ENCODE peak calls at places on chromosomes 3 and 15, in nine cellular contexts. Z is endodermal cell; I is tibial artery; D is CD4-positive, alpha-beta T cell; L is coronary artery; W is adrenal gland; F is psoas muscle; V is H9; M is PC-3. T is an unnamed sample.

GRCh38 chr15:70347766-70348558 is 250.2 kb upstream of the TLE3 start:
- DNase-seq in Z (no peak), I (no peak), D (no peak), L (peak; percentile 50), W (no peak), F (no peak), V (no peak), M (no peak), T (no peak)

GRCh38 chr3:64459711-64460110 is 228.1 kb downstream of the ADAMTS9 start:
- DNase-seq in Z (no peak), I (no peak), D (no peak), L (no peak), W (no peak), F (no peak), V (no peak), M (no peak), T (no peak)

GRCh38 chr15:26015516-26015915 is 152.4 kb upstream of the ATP10A start:
- DNase-seq in Z (no peak), I (no peak), D (no peak), L (no peak), W (no peak), F (no peak), V (no peak), M (no peak), T (no peak)

GRCh38 chr15:70563561-70564095 is 199.7 kb downstream of the UACA start:
- DNase-seq in Z (peak; percentile 38), I (peak; percentile 49), D (no peak), L (peak; percentile 43), W (no peak), F (no peak), V (peak; percentile 27), M (no peak), T (no peak)

GRCh38 chr3:98914210-98915080 is 12.9 kb upstream of the DCBLD2 start:
- DNase-seq in Z (no peak), I (no peak), D (no peak), L (no peak), W (peak; percentile 49), F (no peak), V (no peak), M (peak; percentile 93), T (no peak)

GRCh38 chr3:114344492-114344891 is 50.7 kb downstream of the TIGIT start:
- DNase-seq in Z (no peak), I (no peak), D (no peak), L (no peak), W (no peak), F (no peak), V (no peak), M (no peak), T (no peak)

GRCh38 chr3:151976211-151977050 is 103.0 kb downstream of the SUCNR1 start:
- DNase-seq in Z (no peak), I (no peak), D (no peak), L (no peak), W (no peak), F (no peak), V (no peak), M (peak; percentile 98), T (peak; percentile 2)

GRCh38 chr3:38070013-38070412 is 31.0 kb downstream of the DLEC1 start:
- DNase-seq in Z (no peak), I (no peak), D (no peak), L (no peak), W (no peak), F (no peak), V (no peak), M (no peak), T (no peak)

GRCh38 chr3:40741729-40742128 is 217.0 kb downstream of the ZNF621 start:
- DNase-seq in Z (no peak), I (no peak), D (no peak), L (no peak), W (peak; percentile 4), F (peak; percentile 50), V (no peak), M (no peak), T (no peak)

GRCh38 chr3:17412950-17413530 is 329.4 kb downstream of the TBC1D5 start:
- DNase-seq in Z (peak; percentile 51), I (no peak), D (no peak), L (no peak), W (peak; percentile 19), F (no peak), V (no peak), M (peak; percentile 82), T (no peak)

GRCh38 chr3:109994853-109995252 is 657.5 kb upstream of the DPPA4 start:
- DNase-seq in Z (peak; percentile 28), I (no peak), D (no peak), L (no peak), W (no peak), F (no peak), V (no peak), M (peak; percentile 35), T (no peak)

GRCh38 chr3:62325896-62326295 is 47.5 kb downstream of the FEZF2 start:
- DNase-seq in Z (no peak), I (no peak), D (no peak), L (no peak), W (no peak), F (no peak), V (no peak), M (peak; percentile 39), T (no peak)

GRCh38 chr3:24479816-24480215 is 14.8 kb downstream of the THRB start:
- DNase-seq in Z (no peak), I (no peak), D (no peak), L (no peak), W (no peak), F (no peak), V (no peak), M (peak; percentile 37), T (no peak)

GRCh38 chr3:168883145-168883544 is 780.4 kb downstream of the MECOM start:
- DNase-seq in Z (no peak), I (no peak), D (no peak), L (no peak), W (no peak), F (no peak), V (no peak), M (no peak), T (no peak)

GRCh38 chr3:149179225-149179624 is 42.4 kb downstream of the CP start:
- DNase-seq in Z (no peak), I (no peak), D (no peak), L (no peak), W (no peak), F (no peak), V (no peak), M (peak; percentile 68), T (no peak)

GRCh38 chr3:31064021-31064420 is 169.6 kb upstream of the GADL1 start:
- DNase-seq in Z (no peak), I (no peak), D (no peak), L (no peak), W (no peak), F (no peak), V (no peak), M (peak; percentile 21), T (no peak)

GRCh38 chr3:105865016-105865623 is 3.7 kb downstream of the CBLB start:
- DNase-seq in Z (no peak), I (no peak), D (no peak), L (no peak), W (no peak), F (no peak), V (no peak), M (peak; percentile 46), T (no peak)

GRCh38 chr3:50170689-50171088 is 15.6 kb downstream of the SEMA3F start:
- DNase-seq in Z (no peak), I (no peak), D (no peak), L (no peak), W (peak; percentile 69), F (peak; percentile 79), V (no peak), M (peak; percentile 71), T (no peak)

GRCh38 chr3:3172627-3173026 is 6.9 kb downstream of the CRBN start:
- DNase-seq in Z (no peak), I (no peak), D (no peak), L (no peak), W (no peak), F (no peak), V (no peak), M (no peak), T (no peak)
- H3K27ac ChIP-seq in Z (no peak overlapping the region), I (no peak overlapping the region), D (peak overlapping the region; percentile 69), L (peak overlapping the region; percentile 74), W (peak overlapping the region; percentile 80), F (peak overlapping the region; percentile 39), V (no peak overlapping the region), M (no peak overlapping the region), T (no peak overlapping the region)

GRCh38 chr15:73318463-73319351 is 50.1 kb downstream of the HCN4 start:
- DNase-seq in Z (peak; percentile 74), I (peak; percentile 52), D (no peak), L (no peak), W (no peak), F (no peak), V (peak; percentile 69), M (no peak), T (no peak)
- TF ChIP-seq CTCF in Z (no peak), I (no peak), D (no peak), L (no peak), W (no peak), F (no peak), V (no peak), M (no peak), T (no peak)

DNA sequence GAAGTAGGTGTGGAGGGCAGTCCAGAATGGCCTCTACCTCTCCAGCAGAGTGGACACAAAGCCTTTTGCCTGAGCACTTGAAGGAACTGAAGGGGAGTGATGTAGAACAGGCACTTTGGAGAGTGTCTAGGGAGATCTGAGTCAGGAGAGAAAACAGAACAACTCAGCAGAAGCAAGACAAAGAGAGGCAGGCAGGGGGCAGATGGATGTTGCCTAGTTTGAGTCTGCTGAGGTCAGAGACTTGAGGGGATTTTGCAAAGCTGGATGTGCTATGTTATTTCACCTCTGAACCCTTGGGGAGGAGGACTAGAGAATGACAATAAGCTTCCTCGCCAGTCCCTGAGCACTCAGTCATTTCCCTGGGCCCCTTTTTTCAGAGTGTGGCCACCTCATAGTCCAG is 366.4 kb downstream of the EPHB1 start:
- DNase-seq in Z (peak; percentile 64), I (no peak), D (no peak), L (no peak), W (no peak), F (no peak), V (peak; percentile 41), M (no peak), T (no peak)
- H3K27ac ChIP-seq in Z (peak overlapping the region; percentile 45), I (no peak overlapping the region), D (no peak overlapping the region), L (no peak overlapping the region), W (no peak overlapping the region), F (no peak overlapping the region), V (no peak overlapping the region), M (no peak overlapping the region), T (no peak overlapping the region)

GRCh38 chr15:94229591-94230365 is 1.6 kb upstream of the MCTP2 start:
- DNase-seq in Z (no peak), I (no peak), D (no peak), L (no peak), W (no peak), F (no peak), V (no peak), M (peak; percentile 42), T (no peak)

GRCh38 chr15:94230436-94230885 is 900 bp upstream of the MCTP2 start:
- DNase-seq in Z (no peak), I (no peak), D (no peak), L (no peak), W (no peak), F (no peak), V (no peak), M (no peak), T (no peak)

GRCh38 chr15:94231728-94232086 is 346 bp downstream of the MCTP2 start:
- DNase-seq in Z (no peak), I (no peak), D (no peak), L (no peak), W (peak; percentile 10), F (peak; percentile 46), V (no peak), M (peak; percentile 22), T (no peak)

GRCh38 chr15:94232107-94232506 is 746 bp downstream of the MCTP2 start:
- DNase-seq in Z (no peak), I (no peak), D (no peak), L (no peak), W (no peak), F (no peak), V (no peak), M (no peak), T (no peak)

GRCh38 chr15:94230886-94231727 is at the start of gene MCTP2:
- DNase-seq in Z (peak; percentile 94), I (peak; percentile 73), D (peak; percentile 79), L (peak; percentile 78), W (peak; percentile 70), F (peak; percentile 85), V (peak; percentile 92), M (peak; percentile 77), T (peak; percentile 30)
- TF ChIP-seq CTCF in Z (peak; percentile 46), I (no peak), D (no peak), L (no peak), W (no peak), F (no peak), V (peak; percentile 33), M (peak; percentile 30), T (no peak)

T was measured in thoracic aorta.